ENCODE peak calls at places on chromosomes 11 and 22, in six cellular contexts. One of them, this sample, is unnamed.

GRCh38 chr11:128809128-128809527 is 58.0 kb downstream of the KCNJ1 start:
- ATAC-seq in activated CD8-positive, alpha-beta T cell treated with anti-CD3 and anti-CD28 coated beads for 36 hours: peak; percentile 42
- ATAC-seq in left colon: no peak
- ATAC-seq in T-cell: no peak
- ATAC-seq in CD4-positive, alpha-beta T cell: no peak
- ATAC-seq in IMR-90: no peak
- ATAC-seq in this sample: peak; percentile 81

GRCh38 chr11:61777234-61778090 is 14.9 kb downstream of the TMEM258 start:
- ATAC-seq in activated CD8-positive, alpha-beta T cell treated with anti-CD3 and anti-CD28 coated beads for 36 hours: peak; percentile 69
- ATAC-seq in left colon: peak; percentile 44
- ATAC-seq in T-cell: peak; percentile 74
- ATAC-seq in CD4-positive, alpha-beta T cell: peak; percentile 77
- ATAC-seq in IMR-90: no peak
- ATAC-seq in this sample: peak; percentile 36

GRCh38 chr11:63602296-63602695 is 11.9 kb downstream of the PLAAT3 start:
- ATAC-seq in activated CD8-positive, alpha-beta T cell treated with anti-CD3 and anti-CD28 coated beads for 36 hours: no peak
- ATAC-seq in left colon: no peak
- ATAC-seq in T-cell: no peak
- ATAC-seq in CD4-positive, alpha-beta T cell: no peak
- ATAC-seq in IMR-90: no peak
- ATAC-seq in this sample: no peak

GRCh38 chr22:19870153-19871022 is 15.7 kb upstream of the GNB1L start:
- ATAC-seq in activated CD8-positive, alpha-beta T cell treated with anti-CD3 and anti-CD28 coated beads for 36 hours: no peak
- ATAC-seq in left colon: no peak
- ATAC-seq in T-cell: no peak
- ATAC-seq in CD4-positive, alpha-beta T cell: no peak
- ATAC-seq in IMR-90: no peak
- ATAC-seq in this sample: no peak

GRCh38 chr11:100740440-100740839 is 53.4 kb downstream of the ARHGAP42 start:
- ATAC-seq in activated CD8-positive, alpha-beta T cell treated with anti-CD3 and anti-CD28 coated beads for 36 hours: no peak
- ATAC-seq in left colon: peak; percentile 31
- ATAC-seq in T-cell: no peak
- ATAC-seq in CD4-positive, alpha-beta T cell: no peak
- ATAC-seq in IMR-90: no peak
- ATAC-seq in this sample: no peak

GRCh38 chr22:18954941-18955571 is 19.0 kb upstream of the PRODH start:
- ATAC-seq in activated CD8-positive, alpha-beta T cell treated with anti-CD3 and anti-CD28 coated beads for 36 hours: no peak
- ATAC-seq in left colon: no peak
- ATAC-seq in T-cell: no peak
- ATAC-seq in CD4-positive, alpha-beta T cell: no peak
- ATAC-seq in IMR-90: no peak
- ATAC-seq in this sample: no peak

GRCh38 chr11:35950082-35950481 is 6.2 kb downstream of the LDLRAD3 start:
- ATAC-seq in activated CD8-positive, alpha-beta T cell treated with anti-CD3 and anti-CD28 coated beads for 36 hours: no peak
- ATAC-seq in left colon: no peak
- ATAC-seq in T-cell: no peak
- ATAC-seq in CD4-positive, alpha-beta T cell: no peak
- ATAC-seq in IMR-90: no peak
- ATAC-seq in this sample: no peak

GRCh38 chr11:48099916-48100446 is 116.6 kb upstream of the OR4B1 start:
- ATAC-seq in activated CD8-positive, alpha-beta T cell treated with anti-CD3 and anti-CD28 coated beads for 36 hours: no peak
- ATAC-seq in left colon: no peak
- ATAC-seq in T-cell: no peak
- ATAC-seq in CD4-positive, alpha-beta T cell: no peak
- ATAC-seq in IMR-90: no peak
- ATAC-seq in this sample: no peak

GRCh38 chr11:19429108-19429760 is 188.5 kb upstream of the E2F8 start:
- ATAC-seq in activated CD8-positive, alpha-beta T cell treated with anti-CD3 and anti-CD28 coated beads for 36 hours: no peak
- ATAC-seq in left colon: no peak
- ATAC-seq in T-cell: no peak
- ATAC-seq in CD4-positive, alpha-beta T cell: no peak
- ATAC-seq in IMR-90: no peak
- ATAC-seq in this sample: no peak

GRCh38 chr22:43789452-43789851 is 22.7 kb downstream of the EFCAB6 start:
- ATAC-seq in activated CD8-positive, alpha-beta T cell treated with anti-CD3 and anti-CD28 coated beads for 36 hours: no peak
- ATAC-seq in left colon: no peak
- ATAC-seq in T-cell: no peak
- ATAC-seq in CD4-positive, alpha-beta T cell: no peak
- ATAC-seq in IMR-90: peak; percentile 97
- ATAC-seq in this sample: no peak

GRCh38 chr22:35611200-35611890 is 5.8 kb downstream of the MB start:
- ATAC-seq in activated CD8-positive, alpha-beta T cell treated with anti-CD3 and anti-CD28 coated beads for 36 hours: peak; percentile 68
- ATAC-seq in left colon: no peak
- ATAC-seq in T-cell: no peak
- ATAC-seq in CD4-positive, alpha-beta T cell: no peak
- ATAC-seq in IMR-90: no peak
- ATAC-seq in this sample: no peak

GRCh38 chr22:23180893-23181762 is 819 bp downstream of the BCR start:
- ATAC-seq in activated CD8-positive, alpha-beta T cell treated with anti-CD3 and anti-CD28 coated beads for 36 hours: peak; percentile 4
- ATAC-seq in left colon: peak; percentile 3
- ATAC-seq in T-cell: peak; percentile 37
- ATAC-seq in CD4-positive, alpha-beta T cell: peak; percentile 25
- ATAC-seq in IMR-90: no peak
- ATAC-seq in this sample: no peak

GRCh38 chr11:27282141-27282590 is 80.8 kb downstream of the CCDC34 start:
- ATAC-seq in activated CD8-positive, alpha-beta T cell treated with anti-CD3 and anti-CD28 coated beads for 36 hours: no peak
- ATAC-seq in left colon: no peak
- ATAC-seq in T-cell: no peak
- ATAC-seq in CD4-positive, alpha-beta T cell: no peak
- ATAC-seq in IMR-90: peak; percentile 99
- ATAC-seq in this sample: no peak

GRCh38 chr22:26588749-26589366 is 1.1 kb downstream of the TPST2 start:
- ATAC-seq in activated CD8-positive, alpha-beta T cell treated with anti-CD3 and anti-CD28 coated beads for 36 hours: no peak
- ATAC-seq in left colon: no peak
- ATAC-seq in T-cell: no peak
- ATAC-seq in CD4-positive, alpha-beta T cell: no peak
- ATAC-seq in IMR-90: no peak
- ATAC-seq in this sample: no peak

GRCh38 chr11:104534268-104534667 is 364.0 kb downstream of the CASP12 start:
- ATAC-seq in activated CD8-positive, alpha-beta T cell treated with anti-CD3 and anti-CD28 coated beads for 36 hours: no peak
- ATAC-seq in left colon: no peak
- ATAC-seq in T-cell: no peak
- ATAC-seq in CD4-positive, alpha-beta T cell: no peak
- ATAC-seq in IMR-90: peak; percentile 96
- ATAC-seq in this sample: no peak

GRCh38 chr22:18133452-18133851 is 16.5 kb upstream of the USP18 start:
- ATAC-seq in activated CD8-positive, alpha-beta T cell treated with anti-CD3 and anti-CD28 coated beads for 36 hours: no peak
- ATAC-seq in left colon: no peak
- ATAC-seq in T-cell: no peak
- ATAC-seq in CD4-positive, alpha-beta T cell: no peak
- ATAC-seq in IMR-90: no peak
- ATAC-seq in this sample: no peak

GRCh38 chr11:70108250-70108649 is 30.1 kb downstream of the ANO1 start:
- ATAC-seq in activated CD8-positive, alpha-beta T cell treated with anti-CD3 and anti-CD28 coated beads for 36 hours: no peak
- ATAC-seq in left colon: no peak
- ATAC-seq in T-cell: no peak
- ATAC-seq in CD4-positive, alpha-beta T cell: no peak
- ATAC-seq in IMR-90: peak; percentile 63
- ATAC-seq in this sample: no peak

GRCh38 chr11:36162282-36162825 is 126.9 kb downstream of the COMMD9 start:
- ATAC-seq in activated CD8-positive, alpha-beta T cell treated with anti-CD3 and anti-CD28 coated beads for 36 hours: no peak
- ATAC-seq in left colon: no peak
- ATAC-seq in T-cell: no peak
- ATAC-seq in CD4-positive, alpha-beta T cell: no peak
- ATAC-seq in IMR-90: no peak
- ATAC-seq in this sample: no peak

GRCh38 chr11:9951714-9952275 is 287.9 kb downstream of the SWAP70 start:
- ATAC-seq in activated CD8-positive, alpha-beta T cell treated with anti-CD3 and anti-CD28 coated beads for 36 hours: no peak
- ATAC-seq in left colon: no peak
- ATAC-seq in T-cell: no peak
- ATAC-seq in CD4-positive, alpha-beta T cell: no peak
- ATAC-seq in IMR-90: no peak
- ATAC-seq in this sample: no peak

GRCh38 chr11:84607975-84608787 is 1019.0 kb downstream of the DLG2 start:
- ATAC-seq in activated CD8-positive, alpha-beta T cell treated with anti-CD3 and anti-CD28 coated beads for 36 hours: no peak
- ATAC-seq in left colon: no peak
- ATAC-seq in T-cell: no peak
- ATAC-seq in CD4-positive, alpha-beta T cell: no peak
- ATAC-seq in IMR-90: no peak
- ATAC-seq in this sample: no peak

GRCh38 chr11:84247931-84248330 is 961.8 kb upstream of the CCDC90B start:
- ATAC-seq in activated CD8-positive, alpha-beta T cell treated with anti-CD3 and anti-CD28 coated beads for 36 hours: no peak
- ATAC-seq in left colon: no peak
- ATAC-seq in T-cell: no peak
- ATAC-seq in CD4-positive, alpha-beta T cell: no peak
- ATAC-seq in IMR-90: no peak
- ATAC-seq in this sample: no peak